ENCODE peak calls at places on chromosomes 16 and 17, in eight cellular contexts. X is GM12865, M is AG04449, S is RWPE2, Y is astrocyte of the spinal cord, B is stomach, O is IMR-90, Q is Peyer's patch. V is an unnamed sample.

GRCh38 chr16:15610369-15610871 is 32.5 kb downstream of the MARF1 start:
- DNase-seq in X (no peak), M (no peak), S (no peak), Y (peak), B (no peak), O (peak), Q (no peak), V (peak)

GRCh38 chr16:72537684-72538083 is 365.7 kb upstream of the PMFBP1 start:
- DNase-seq in X (no peak), M (no peak), S (no peak), Y (peak), B (no peak), O (peak), Q (no peak), V (peak)

GRCh38 chr16:2149630-2150417 is 1.4 kb downstream of the RAB26 start:
- DNase-seq in X (peak), M (no peak), S (peak), Y (no peak), B (no peak), O (no peak), Q (no peak), V (peak)

GRCh38 chr17:19456016-19456927 is 45.2 kb downstream of the RNF112 start:
- DNase-seq in X (no peak), M (no peak), S (no peak), Y (no peak), B (no peak), O (no peak), Q (no peak), V (no peak)

GRCh38 chr16:2147981-2148671 is at the start of gene RAB26:
- DNase-seq in X (peak), M (no peak), S (peak), Y (peak), B (peak), O (peak), Q (peak), V (peak)

GRCh38 chr16:47712276-47713224 is 251.4 kb downstream of the PHKB start:
- DNase-seq in X (no peak), M (no peak), S (peak), Y (no peak), B (no peak), O (no peak), Q (no peak), V (peak)

GRCh38 chr17:57645950-57646686 is 99.0 kb downstream of the CCDC182 start:
- DNase-seq in X (no peak), M (no peak), S (no peak), Y (no peak), B (no peak), O (peak), Q (no peak), V (peak)

GRCh38 chr17:33949100-33949499 is 306.0 kb upstream of the CCL2 start:
- DNase-seq in X (no peak), M (no peak), S (no peak), Y (no peak), B (no peak), O (no peak), Q (no peak), V (no peak)

GRCh38 chr17:73613947-73614655 is 30.1 kb downstream of the SDK2 start:
- DNase-seq in X (no peak), M (no peak), S (no peak), Y (no peak), B (no peak), O (no peak), Q (no peak), V (no peak)

GRCh38 chr16:85136213-85136704 is 24.0 kb upstream of the CIBAR2 start:
- DNase-seq in X (peak), M (no peak), S (no peak), Y (no peak), B (no peak), O (no peak), Q (no peak), V (peak)

GRCh38 chr17:4232168-4232813 is 31.5 kb downstream of the ANKFY1 start:
- DNase-seq in X (no peak), M (no peak), S (no peak), Y (peak), B (no peak), O (peak), Q (no peak), V (peak)

GRCh38 chr16:88868974-88869672 is 2.7 kb upstream of the PABPN1L start:
- DNase-seq in X (no peak), M (no peak), S (no peak), Y (no peak), B (no peak), O (no peak), Q (no peak), V (no peak)

GRCh38 chr17:76382803-76383644 is 1.4 kb upstream of the SPHK1 start:
- DNase-seq in X (peak), M (no peak), S (peak), Y (peak), B (peak), O (peak), Q (peak), V (peak)

GRCh38 chr16:65142276-65142675 is 20.4 kb upstream of the CDH11 start:
- DNase-seq in X (no peak), M (no peak), S (no peak), Y (no peak), B (no peak), O (peak), Q (no peak), V (peak)

GRCh38 chr16:19113577-19114358 is at the start of gene ITPRIPL2:
- DNase-seq in X (peak), M (no peak), S (no peak), Y (peak), B (peak), O (peak), Q (peak), V (peak)

GRCh38 chr17:2396192-2396567 is 4.7 kb downstream of the MNT start:
- DNase-seq in X (no peak), M (no peak), S (no peak), Y (no peak), B (no peak), O (no peak), Q (no peak), V (no peak)

GRCh38 chr17:59427425-59427921 is 96.0 kb downstream of the YPEL2 start:
- DNase-seq in X (peak), M (no peak), S (no peak), Y (peak), B (no peak), O (peak), Q (no peak), V (peak)

DNA sequence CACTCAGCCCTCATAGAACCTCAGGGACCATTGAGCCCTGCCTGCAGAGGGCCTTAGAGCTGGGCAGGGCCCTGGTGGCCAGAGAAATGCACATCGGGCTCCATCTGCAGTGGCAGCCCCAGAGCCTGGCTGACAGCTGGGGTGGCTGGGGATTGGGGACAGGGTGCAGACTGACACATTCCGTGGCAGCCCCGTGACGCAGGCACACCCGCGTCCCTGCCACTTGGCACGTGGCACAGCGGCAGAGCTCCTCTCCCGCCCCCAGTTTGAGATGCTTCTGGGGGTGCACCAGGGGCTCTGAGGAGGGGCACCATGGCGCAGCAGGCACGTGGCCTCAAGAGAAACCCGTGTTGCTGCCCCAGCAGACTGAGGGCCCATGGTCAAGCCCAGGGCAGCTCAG is 2.2 kb downstream of the FBXL16 start:
- DNase-seq in X (no peak), M (no peak), S (no peak), Y (no peak), B (no peak), O (no peak), Q (no peak), V (no peak)
- TF ChIP-seq CTCF in X (no peak), M (no peak), S (no peak), Y (no peak), B (no peak), O (no peak), Q (no peak), V (no peak)

GRCh38 chr17:1260762-1261161 is 9.5 kb upstream of the BHLHA9 start:
- DNase-seq in X (no peak), M (no peak), S (no peak), Y (no peak), B (no peak), O (no peak), Q (no peak), V (no peak)

GRCh38 chr17:1255041-1255440 is 15.2 kb upstream of the BHLHA9 start:
- DNase-seq in X (no peak), M (no peak), S (no peak), Y (no peak), B (no peak), O (no peak), Q (no peak), V (no peak)

GRCh38 chr17:1264196-1264595 is 6.0 kb upstream of the BHLHA9 start:
- DNase-seq in X (no peak), M (no peak), S (no peak), Y (no peak), B (no peak), O (no peak), Q (no peak), V (no peak)

GRCh38 chr17:1256699-1257098 is 13.5 kb upstream of the BHLHA9 start:
- DNase-seq in X (no peak), M (no peak), S (no peak), Y (no peak), B (no peak), O (no peak), Q (no peak), V (no peak)

GRCh38 chr17:1259910-1260389 is 10.3 kb upstream of the BHLHA9 start:
- DNase-seq in X (no peak), M (no peak), S (no peak), Y (peak), B (no peak), O (no peak), Q (no peak), V (peak)
- H3K4me3 ChIP-seq in X (peak), M (peak), S (peak), Y (peak), B (peak), O (peak), Q (peak), V (peak)

GRCh38 chr17:48134912-48135480 is 27.4 kb downstream of the SNX11 start:
- DNase-seq in X (no peak), M (no peak), S (no peak), Y (no peak), B (no peak), O (no peak), Q (no peak), V (no peak)
- TF ChIP-seq CTCF in X (peak), M (peak), S (peak), Y (peak), B (no peak), O (peak), Q (no peak), V (peak)

DNA sequence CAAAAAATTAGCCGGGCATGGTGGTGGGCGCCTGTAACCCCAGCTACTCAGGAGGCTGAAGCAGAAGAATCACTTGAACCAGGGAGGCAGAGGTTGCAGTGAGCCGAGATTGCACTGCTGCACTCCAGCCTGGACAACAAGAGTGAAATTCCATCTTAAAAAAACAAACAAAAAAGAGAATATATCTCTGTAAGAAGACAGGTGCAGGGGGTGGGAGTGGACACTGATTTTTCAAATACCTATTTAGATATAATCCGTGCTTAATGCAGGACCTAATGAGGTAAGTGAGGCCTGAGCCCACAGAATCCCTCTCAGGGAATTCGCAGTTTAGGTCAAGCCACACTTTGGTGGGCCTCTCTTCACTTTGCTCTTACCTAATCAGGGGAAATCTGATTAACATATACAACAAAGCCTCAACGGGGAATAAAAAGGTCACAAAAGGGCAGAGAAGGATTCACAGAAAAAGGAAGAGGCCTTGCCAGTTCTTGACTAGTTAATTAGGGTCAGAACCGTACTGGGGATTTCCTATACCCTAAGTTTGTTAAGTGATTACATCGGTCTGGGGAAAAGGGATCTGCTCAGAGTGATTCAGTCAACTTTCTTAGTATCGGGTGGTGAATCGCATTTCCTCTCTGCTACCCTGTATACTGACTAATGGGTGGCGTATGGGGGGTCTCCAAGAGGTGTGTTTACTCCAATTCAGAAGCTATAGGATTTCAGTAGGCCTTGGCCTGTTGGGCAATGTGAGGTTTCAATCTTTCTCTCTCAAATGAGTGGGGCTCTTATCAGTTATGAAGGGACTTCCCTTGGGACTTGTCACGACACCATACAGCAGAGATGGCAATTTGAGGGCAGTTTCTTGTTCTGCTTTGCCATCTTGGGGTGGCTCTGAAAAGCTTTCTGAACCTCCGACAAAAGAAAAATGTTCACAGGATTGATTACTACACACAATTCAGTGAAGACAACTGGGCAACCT is 1.9 kb upstream of the NFAT5 start:
- DNase-seq in X (peak), M (no peak), S (no peak), Y (peak), B (no peak), O (peak), Q (no peak), V (peak)
- H3K4me3 ChIP-seq in X (peak), M (peak), S (peak), Y (peak), B (peak), O (no peak), Q (no peak), V (peak)

DNA sequence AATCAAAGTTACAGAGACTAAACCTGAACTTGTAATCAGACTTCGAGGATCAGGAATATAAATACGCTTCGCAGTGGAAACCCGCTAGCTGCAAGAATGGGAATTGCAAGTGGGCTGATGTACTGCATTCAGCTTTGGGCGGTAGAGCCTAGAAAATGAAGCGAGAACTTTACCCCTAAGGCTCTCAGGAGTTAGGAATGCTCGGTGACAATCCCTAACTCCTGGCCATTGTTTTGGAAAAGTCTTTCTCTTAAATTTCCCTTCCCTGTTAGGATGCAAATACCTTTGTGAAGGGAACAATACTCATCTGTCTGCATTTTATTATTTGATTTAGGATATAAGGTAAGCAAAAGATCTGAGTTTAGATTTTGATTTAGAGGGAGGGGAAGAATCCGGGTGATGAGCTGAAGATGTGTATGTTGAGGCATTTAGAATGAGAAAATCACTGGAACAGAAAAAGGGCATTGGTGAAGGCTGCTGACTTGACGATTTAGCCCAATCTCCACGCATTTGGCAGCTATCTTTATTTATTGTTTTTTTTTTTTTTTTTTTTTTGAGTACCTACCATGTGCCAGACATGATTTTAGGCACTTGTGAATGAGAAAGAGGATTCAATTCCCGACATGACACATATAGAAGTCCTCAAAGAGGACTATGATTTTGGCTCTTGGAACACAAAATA is 2.2 kb upstream of the TOX3 start:
- DNase-seq in X (no peak), M (no peak), S (no peak), Y (no peak), B (no peak), O (no peak), Q (no peak), V (peak)
- TF ChIP-seq CTCF in X (no peak), M (no peak), S (no peak), Y (peak), B (peak), O (peak), Q (peak), V (peak)

DNA sequence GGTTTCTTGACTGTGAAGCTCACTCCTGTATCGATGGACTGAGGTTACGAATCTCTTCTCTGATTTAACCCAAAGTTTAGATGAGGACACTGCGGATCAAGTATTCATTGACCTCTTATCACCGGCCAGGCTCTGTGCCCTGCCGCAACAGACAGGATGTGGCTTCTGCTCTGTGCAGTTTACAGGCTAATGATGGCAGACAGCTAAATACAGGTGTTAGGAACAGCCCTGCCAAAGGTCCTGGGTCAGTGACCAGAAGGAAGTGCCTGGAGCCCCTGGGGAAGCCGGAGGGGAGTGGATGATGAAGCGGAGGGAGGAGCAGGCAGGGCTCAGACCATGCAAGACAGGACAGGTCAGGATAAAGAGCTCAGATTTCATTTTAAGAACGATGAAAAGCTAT is 44.4 kb downstream of the HAPSTR1 start:
- DNase-seq in X (peak), M (no peak), S (no peak), Y (no peak), B (no peak), O (no peak), Q (no peak), V (no peak)
- H3K4me3 ChIP-seq in X (no peak), M (no peak), S (no peak), Y (no peak), B (no peak), O (no peak), Q (no peak), V (no peak)

GRCh38 chr16:67399218-67399733 is 6.0 kb upstream of the TPPP3 start:
- DNase-seq in X (peak), M (no peak), S (no peak), Y (no peak), B (peak), O (no peak), Q (peak), V (no peak)

GRCh38 chr16:67398546-67399217 is 5.4 kb upstream of the TPPP3 start:
- DNase-seq in X (no peak), M (no peak), S (no peak), Y (no peak), B (no peak), O (no peak), Q (no peak), V (no peak)

GRCh38 chr16:67397812-67398545 is 4.7 kb upstream of the TPPP3 start:
- DNase-seq in X (no peak), M (no peak), S (no peak), Y (no peak), B (no peak), O (no peak), Q (no peak), V (no peak)

GRCh38 chr16:67400901-67401300 is 7.6 kb upstream of the TPPP3 start:
- DNase-seq in X (no peak), M (no peak), S (no peak), Y (no peak), B (no peak), O (no peak), Q (no peak), V (no peak)

GRCh38 chr16:67399749-67400704 is 6.7 kb upstream of the TPPP3 start:
- DNase-seq in X (no peak), M (no peak), S (no peak), Y (no peak), B (no peak), O (no peak), Q (no peak), V (no peak)
- TF ChIP-seq CTCF in X (no peak), M (no peak), S (peak), Y (no peak), B (no peak), O (no peak), Q (no peak), V (no peak)

GRCh38 chr16:66970775-66971725 is 10.0 kb downstream of the CES3 start:
- DNase-seq in X (no peak), M (no peak), S (no peak), Y (peak), B (no peak), O (peak), Q (no peak), V (peak)
- H3K4me3 ChIP-seq in X (no peak), M (no peak), S (no peak), Y (no peak), B (no peak), O (no peak), Q (no peak), V (no peak)

GRCh38 chr17:66399441-66399840 is 97.0 kb downstream of the PRKCA start:
- DNase-seq in X (peak), M (no peak), S (no peak), Y (no peak), B (no peak), O (no peak), Q (no peak), V (no peak)
- TF ChIP-seq CTCF in X (no peak), M (no peak), S (no peak), Y (no peak), B (no peak), O (no peak), Q (no peak), V (no peak)